ENCODE peak calls at places on chromosomes 16 and 17, in ten cellular contexts. N is glomerular endothelial cell; V is DMS153; T is epithelial cell of esophagus; Y is GM12865; E is AG09309; I is kidney tubule cell; D is cardiac muscle cell; P is neural progenitor cell; U is stimulated activated CD8-positive, alpha-beta memory T cell treated with anti-CD3 and anti-CD28 coated beads, Interleukin-4, amount 100 ng/mL, for 4 hours. X is an unnamed sample.
A peak's percentile ranks its signal among the peaks of the same experiment; 100 is the strongest.

GRCh38 chr17:10099051-10099571 is 99.3 kb downstream of the GAS7 start:
- DNase-seq in Y (no peak), P (no peak), D (no peak), I (no peak), E (peak; percentile 54), N (no peak), U (no peak), V (no peak), T (no peak), X (no peak)

GRCh38 chr17:17143501-17143900 is 62.6 kb downstream of the PLD6 start:
- DNase-seq in U (no peak), P (no peak), Y (no peak), V (no peak), T (no peak), N (no peak), I (no peak), E (no peak), D (no peak), X (no peak)

GRCh38 chr17:40323317-40323716 is 14.3 kb downstream of the RARA start:
- DNase-seq in I (no peak), Y (no peak), N (no peak), T (no peak), E (no peak), D (no peak), V (no peak), P (no peak), U (no peak), X (no peak)

GRCh38 chr17:42310281-42311156 is 22.2 kb downstream of the STAT5A start:
- DNase-seq in U (no peak), E (no peak), N (no peak), D (no peak), I (no peak), Y (no peak), P (peak; percentile 31), V (no peak), T (peak; percentile 17), X (no peak)

GRCh38 chr16:16143038-16143763 is 80.1 kb downstream of the ABCC6 start:
- DNase-seq in I (peak; percentile 71), E (no peak), Y (peak; percentile 23), D (peak; percentile 11), V (no peak), U (no peak), P (peak; percentile 37), N (no peak), T (peak; percentile 30), X (peak; percentile 39)

GRCh38 chr16:28212532-28212873 is 738 bp upstream of the XPO6 start:
- DNase-seq in T (peak; percentile 43), E (no peak), D (no peak), I (peak; percentile 41), N (no peak), Y (no peak), U (no peak), P (no peak), V (no peak), X (peak; percentile 51)

GRCh38 chr17:7224110-7224509 is 4.4 kb downstream of the ACADVL start:
- DNase-seq in N (no peak), P (no peak), D (no peak), U (no peak), V (no peak), T (no peak), Y (no peak), I (no peak), E (no peak), X (no peak)

GRCh38 chr16:46830417-46830901 is 521 bp downstream of the C16orf87 start:
- DNase-seq in V (no peak), N (no peak), E (no peak), D (peak; percentile 62), I (no peak), U (peak; percentile 3), T (peak; percentile 14), P (peak; percentile 74), Y (peak; percentile 51), X (peak; percentile 38)

GRCh38 chr17:49214665-49215360 is 4.3 kb downstream of the ABI3 start:
- DNase-seq in P (no peak), U (no peak), V (no peak), E (no peak), D (no peak), T (no peak), I (peak; percentile 36), N (no peak), Y (peak; percentile 47), X (peak; percentile 18)

GRCh38 chr16:12688972-12689850 is 114.5 kb downstream of the CPPED1 start:
- DNase-seq in E (no peak), T (no peak), D (no peak), N (no peak), I (no peak), U (no peak), V (no peak), P (no peak), Y (peak; percentile 16), X (no peak)

GRCh38 chr16:84823484-84823883 is 3.7 kb downstream of the CRISPLD2 start:
- DNase-seq in P (no peak), I (no peak), E (no peak), D (no peak), Y (no peak), V (no peak), U (no peak), T (no peak), N (no peak), X (no peak)

GRCh38 chr16:85164838-85165516 is 52.7 kb upstream of the CIBAR2 start:
- DNase-seq in P (no peak), Y (no peak), D (no peak), N (no peak), E (no peak), V (no peak), I (no peak), T (no peak), U (no peak), X (no peak)

GRCh38 chr16:81158964-81159363 is 62.8 kb upstream of the GCSH start:
- DNase-seq in T (no peak), U (no peak), Y (no peak), I (peak; percentile 39), D (no peak), E (no peak), V (no peak), N (no peak), P (peak; percentile 30), X (no peak)

GRCh38 chr16:68629315-68629900 is 15.7 kb upstream of the CDH3 start:
- DNase-seq in U (no peak), I (no peak), V (no peak), T (no peak), N (no peak), D (no peak), E (no peak), P (no peak), Y (no peak), X (no peak)

GRCh38 chr17:17696871-17697633 is 15.8 kb downstream of the RAI1 start:
- DNase-seq in I (no peak), U (no peak), V (no peak), Y (no peak), N (no peak), E (no peak), T (no peak), P (no peak), D (no peak), X (no peak)

GRCh38 chr17:78432226-78432894 is 53.9 kb downstream of the PGS1 start:
- DNase-seq in P (no peak), E (no peak), U (no peak), N (no peak), I (no peak), V (no peak), T (no peak), D (no peak), Y (no peak), X (no peak)

GRCh38 chr16:2339521-2340484 is 725 bp downstream of the ABCA3 start:
- DNase-seq in D (peak; percentile 75), I (peak; percentile 67), V (no peak), T (peak; percentile 36), U (no peak), E (no peak), Y (peak; percentile 74), N (no peak), P (peak; percentile 75), X (peak; percentile 30)

GRCh38 chr17:42403150-42403549 is 14.9 kb upstream of the STAT3 start:
- DNase-seq in E (no peak), U (peak; percentile 29), V (no peak), N (no peak), I (no peak), D (peak; percentile 49), P (peak; percentile 68), T (no peak), Y (peak; percentile 72), X (no peak)

GRCh38 chr17:36920032-36921000 is 17.0 kb upstream of the LHX1 start:
- DNase-seq in P (peak; percentile 67), E (no peak), D (peak; percentile 72), V (no peak), N (no peak), I (peak; percentile 93), Y (no peak), T (peak; percentile 57), U (no peak), X (peak; percentile 63)

GRCh38 chr16:72094266-72094610 is 591 bp downstream of the DHX38 start:
- DNase-seq in V (no peak), U (peak; percentile 27), Y (no peak), N (no peak), E (no peak), P (peak; percentile 62), I (peak; percentile 15), T (peak; percentile 27), D (peak; percentile 1), X (peak; percentile 14)

GRCh38 chr16:15829460-15829859 is 27.4 kb downstream of the MYH11 start:
- DNase-seq in V (no peak), D (peak; percentile 45), E (no peak), U (no peak), N (no peak), I (no peak), T (no peak), P (peak; percentile 44), Y (no peak), X (no peak)

GRCh38 chr16:50067290-50067853 is 1.6 kb downstream of the HEATR3 start:
- DNase-seq in T (peak; percentile 55), D (peak; percentile 51), V (no peak), Y (peak; percentile 77), N (peak; percentile 27), E (peak; percentile 46), U (no peak), P (peak; percentile 53), I (peak; percentile 42), X (peak; percentile 33)

GRCh38 chr16:66927918-66928649 is 2.7 kb upstream of the RRAD start:
- DNase-seq in I (peak; percentile 91), U (no peak), V (no peak), D (no peak), E (no peak), Y (peak; percentile 20), T (peak; percentile 70), P (no peak), N (no peak), X (peak; percentile 70)

GRCh38 chr17:38712593-38712992 is 7.5 kb downstream of the MLLT6 start:
- DNase-seq in U (no peak), P (no peak), V (no peak), I (no peak), E (no peak), Y (no peak), T (no peak), N (no peak), D (no peak), X (no peak)

GRCh38 chr16:883781-884180 is 83.2 kb upstream of the GNG13 start:
- DNase-seq in V (no peak), U (no peak), E (no peak), N (no peak), P (no peak), I (no peak), D (no peak), T (no peak), Y (no peak), X (no peak)

GRCh38 chr16:70594569-70594968 is 51.8 kb upstream of the IL34 start:
- DNase-seq in V (no peak), N (no peak), I (no peak), E (no peak), U (no peak), T (peak; percentile 30), Y (no peak), P (no peak), D (no peak), X (peak; percentile 89)

GRCh38 chr17:45019177-45019711 is 32.2 kb downstream of the DCAKD start:
- DNase-seq in U (peak; percentile 7), V (no peak), N (no peak), Y (peak; percentile 52), P (peak; percentile 53), I (peak; percentile 38), D (peak; percentile 84), T (peak; percentile 55), E (no peak), X (peak; percentile 46)

GRCh38 chr16:2009791-2010510 is at the start of gene ZNF598:
- DNase-seq in T (peak; percentile 89), U (peak; percentile 58), D (peak; percentile 94), E (peak; percentile 41), P (peak; percentile 96), N (peak; percentile 34), V (peak; percentile 75), Y (peak; percentile 91), I (peak; percentile 87), X (peak; percentile 86)

X was measured in MCF 10A.